ENCODE peak calls at places on chromosomes 3 and 15, in nine cellular contexts. L, R, C, E, H, Y, B, D and P are unnamed samples.

GRCh38 chr3:14336414-14337285 is 65.8 kb upstream of the SLC6A6 start:
- DNase-seq in L (no peak), R (no peak), C (peak; percentile 50), E (no peak), H (no peak), Y (no peak), B (no peak), D (no peak), P (no peak)

GRCh38 chr3:99970198-99970597 is 144.1 kb downstream of the FILIP1L start:
- DNase-seq in L (no peak), R (no peak), C (no peak), E (no peak), H (no peak), Y (no peak), B (no peak), D (no peak), P (no peak)

GRCh38 chr3:113249111-113249510 is 37.8 kb downstream of the BOC start:
- DNase-seq in L (no peak), R (no peak), C (no peak), E (peak; percentile 78), H (peak; percentile 88), Y (no peak), B (no peak), D (no peak), P (no peak)

GRCh38 chr3:106824856-106825255 is 552.4 kb upstream of the CCDC54 start:
- DNase-seq in L (peak; percentile 13), R (no peak), C (no peak), E (no peak), H (peak; percentile 65), Y (no peak), B (peak; percentile 71), D (no peak), P (no peak)

GRCh38 chr3:73437828-73438227 is 186.9 kb downstream of the PDZRN3 start:
- DNase-seq in L (no peak), R (no peak), C (no peak), E (no peak), H (peak; percentile 74), Y (no peak), B (no peak), D (no peak), P (peak; percentile 8)

GRCh38 chr3:53890726-53891499 is 746 bp downstream of the SELENOK start:
- DNase-seq in L (no peak), R (peak; percentile 19), C (no peak), E (no peak), H (peak; percentile 42), Y (peak; percentile 32), B (peak; percentile 65), D (peak; percentile 34), P (no peak)

GRCh38 chr3:190097617-190098016 is 23.1 kb downstream of the P3H2 start:
- DNase-seq in L (no peak), R (no peak), C (no peak), E (no peak), H (no peak), Y (no peak), B (peak; percentile 71), D (no peak), P (no peak)

GRCh38 chr3:42732829-42733459 is 30.3 kb upstream of the HHATL start:
- DNase-seq in L (no peak), R (no peak), C (no peak), E (no peak), H (no peak), Y (no peak), B (peak; percentile 68), D (no peak), P (peak; percentile 60)

GRCh38 chr3:141076026-141076797 is 25.1 kb downstream of the SPSB4 start:
- DNase-seq in L (no peak), R (no peak), C (peak; percentile 57), E (no peak), H (no peak), Y (no peak), B (peak; percentile 60), D (no peak), P (no peak)

GRCh38 chr15:90009301-90010063 is 8.4 kb downstream of the ZNF710 start:
- DNase-seq in L (no peak), R (no peak), C (no peak), E (no peak), H (no peak), Y (no peak), B (peak; percentile 20), D (no peak), P (no peak)

GRCh38 chr3:38139652-38140051 is 1.2 kb downstream of the MYD88 start:
- DNase-seq in L (no peak), R (no peak), C (no peak), E (no peak), H (no peak), Y (no peak), B (peak; percentile 43), D (peak; percentile 2), P (no peak)

GRCh38 chr3:138657508-138657907 is 48.9 kb downstream of the FAIM start:
- DNase-seq in L (no peak), R (no peak), C (no peak), E (no peak), H (no peak), Y (no peak), B (no peak), D (no peak), P (no peak)

GRCh38 chr3:126870608-126871210 is 112.2 kb upstream of the PLXNA1 start:
- DNase-seq in L (no peak), R (no peak), C (no peak), E (no peak), H (peak; percentile 40), Y (no peak), B (peak; percentile 23), D (no peak), P (no peak)

GRCh38 chr3:42461762-42462161 is 40.7 kb upstream of the VIPR1 start:
- DNase-seq in L (no peak), R (no peak), C (no peak), E (no peak), H (no peak), Y (no peak), B (no peak), D (no peak), P (no peak)

GRCh38 chr15:66721501-66721937 is 19.5 kb downstream of the SMAD6 start:
- DNase-seq in L (no peak), R (no peak), C (no peak), E (no peak), H (peak; percentile 30), Y (no peak), B (no peak), D (no peak), P (no peak)

GRCh38 chr15:40249477-40250303 is 10.8 kb downstream of the PAK6 start:
- DNase-seq in L (no peak), R (no peak), C (no peak), E (no peak), H (peak; percentile 37), Y (no peak), B (no peak), D (no peak), P (no peak)

GRCh38 chr3:129632977-129633376 is 26.5 kb upstream of the PLXND1 start:
- DNase-seq in L (no peak), R (no peak), C (no peak), E (no peak), H (no peak), Y (no peak), B (peak; percentile 44), D (no peak), P (no peak)

GRCh38 chr3:40528426-40528825 is 3.7 kb downstream of the ZNF621 start:
- DNase-seq in L (no peak), R (no peak), C (no peak), E (no peak), H (no peak), Y (no peak), B (no peak), D (no peak), P (no peak)

GRCh38 chr3:160486459-160486869 is 36.9 kb upstream of the TRIM59 start:
- DNase-seq in L (no peak), R (no peak), C (peak; percentile 29), E (no peak), H (peak; percentile 71), Y (no peak), B (no peak), D (no peak), P (peak; percentile 47)

GRCh38 chr3:49553690-49554634 is at the start of gene BSN:
- DNase-seq in L (peak; percentile 10), R (peak; percentile 85), C (peak; percentile 83), E (peak; percentile 54), H (peak; percentile 82), Y (peak; percentile 88), B (peak; percentile 97), D (peak; percentile 92), P (peak; percentile 94)

GRCh38 chr15:40858706-40859105 is 14.9 kb downstream of the SPINT1 start:
- DNase-seq in L (no peak), R (no peak), C (no peak), E (no peak), H (no peak), Y (no peak), B (no peak), D (no peak), P (no peak)

GRCh38 chr3:140265269-140265668 is 330.3 kb downstream of the CLSTN2 start:
- DNase-seq in L (no peak), R (no peak), C (no peak), E (no peak), H (no peak), Y (no peak), B (no peak), D (no peak), P (no peak)

GRCh38 chr3:24773798-24774197 is 279.1 kb upstream of the THRB start:
- DNase-seq in L (peak; percentile 24), R (no peak), C (peak; percentile 57), E (peak; percentile 37), H (peak; percentile 41), Y (no peak), B (peak; percentile 92), D (peak; percentile 12), P (peak; percentile 69)

GRCh38 chr3:184748219-184749135 is 36.6 kb upstream of the MAGEF1 start:
- DNase-seq in L (peak; percentile 8), R (no peak), C (peak; percentile 30), E (no peak), H (peak; percentile 68), Y (no peak), B (peak; percentile 77), D (no peak), P (peak; percentile 6)

GRCh38 chr15:85473455-85473854 is 93.1 kb downstream of the AKAP13 start:
- DNase-seq in L (no peak), R (no peak), C (no peak), E (no peak), H (peak; percentile 71), Y (no peak), B (peak; percentile 50), D (no peak), P (no peak)

GRCh38 chr3:117045143-117045542 is 335.6 kb downstream of the TUSC7 start:
- DNase-seq in L (no peak), R (no peak), C (no peak), E (no peak), H (peak; percentile 14), Y (no peak), B (peak; percentile 85), D (no peak), P (no peak)

GRCh38 chr3:158839966-158840365 is 38.1 kb downstream of the MFSD1 start:
- DNase-seq in L (no peak), R (no peak), C (no peak), E (no peak), H (no peak), Y (no peak), B (no peak), D (no peak), P (no peak)